ENCODE peak calls at places on chromosomes 4 and X, in nine cellular contexts. A, H, N, G, Q, Z, R, U and P are unnamed samples. For H3K4me1, the result is how much of the 10 kb centered on the place peaks cover.

GRCh38 chr4:169440446-169440845 is 169.7 kb upstream of the SH3RF1 start:
- ATAC-seq in A (no peak), H (no peak), N (no peak), G (no peak), Q (no peak), Z (no peak), R (no peak), U (no peak), P (no peak)

GRCh38 chr4:24775209-24775608 is 20.2 kb upstream of the SOD3 start:
- ATAC-seq in A (no peak), H (no peak), N (no peak), G (no peak), Q (no peak), Z (no peak), R (no peak), U (no peak), P (no peak)

GRCh38 chrX:17412692-17413091 is 37.7 kb downstream of the NHS start:
- ATAC-seq in A (no peak), H (no peak), N (no peak), G (peak), Q (no peak), Z (no peak), R (peak), U (no peak), P (no peak)

GRCh38 chrX:10098235-10098819 is 58.4 kb upstream of the CLCN4 start:
- ATAC-seq in A (no peak), H (no peak), N (peak), G (no peak), Q (no peak), Z (no peak), R (no peak), U (peak), P (no peak)

GRCh38 chrX:22349116-22349515 is 76.4 kb downstream of the CBLL2 start:
- ATAC-seq in A (no peak), H (no peak), N (no peak), G (no peak), Q (no peak), Z (no peak), R (no peak), U (no peak), P (no peak)

GRCh38 chrX:64977830-64978229 is 1.6 kb upstream of the ZC4H2 start:
- ATAC-seq in A (no peak), H (no peak), N (no peak), G (no peak), Q (no peak), Z (no peak), R (no peak), U (no peak), P (no peak)

GRCh38 chr4:139555705-139556070 is 331 bp downstream of the SETD7 start:
- ATAC-seq in A (peak), H (peak), N (peak), G (peak), Q (peak), Z (peak), R (peak), U (peak), P (peak)

GRCh38 chr4:139774759-139775487 is 109.3 kb downstream of the MGST2 start:
- ATAC-seq in A (no peak), H (no peak), N (no peak), G (no peak), Q (no peak), Z (no peak), R (no peak), U (no peak), P (no peak)

GRCh38 chr4:138669479-138670165 is 346.0 kb upstream of the NOCT start:
- ATAC-seq in A (no peak), H (no peak), N (no peak), G (no peak), Q (no peak), Z (no peak), R (no peak), U (no peak), P (no peak)

GRCh38 chr4:6965329-6965728 is 55.7 kb downstream of the TBC1D14 start:
- ATAC-seq in A (no peak), H (no peak), N (no peak), G (no peak), Q (no peak), Z (no peak), R (no peak), U (no peak), P (no peak)

GRCh38 chr4:184838249-184839074 is 12.7 kb upstream of the ACSL1 start:
- ATAC-seq in A (no peak), H (peak), N (no peak), G (peak), Q (no peak), Z (peak), R (no peak), U (peak), P (no peak)

GRCh38 chr4:71498002-71498401 is 159.2 kb downstream of the SLC4A4 start:
- ATAC-seq in A (no peak), H (no peak), N (no peak), G (no peak), Q (no peak), Z (no peak), R (no peak), U (peak), P (no peak)

GRCh38 chrX:151780621-151781020 is 46.1 kb downstream of the CNGA2 start:
- ATAC-seq in A (no peak), H (no peak), N (no peak), G (no peak), Q (no peak), Z (no peak), R (no peak), U (no peak), P (no peak)

GRCh38 chr4:113316879-113317278 is 267.4 kb downstream of the ANK2 start:
- ATAC-seq in A (no peak), H (no peak), N (peak), G (no peak), Q (no peak), Z (no peak), R (no peak), U (peak), P (peak)

GRCh38 chr4:158777423-158777822 is 8.6 kb downstream of the FNIP2 start:
- ATAC-seq in A (peak), H (peak), N (no peak), G (peak), Q (no peak), Z (peak), R (no peak), U (peak), P (no peak)

GRCh38 chr4:40672528-40673522 is 43.2 kb upstream of the RBM47 start:
- ATAC-seq in A (no peak), H (peak), N (peak), G (peak), Q (peak), Z (peak), R (peak), U (peak), P (no peak)

GRCh38 chrX:53732797-53733196 is 46.3 kb upstream of the HUWE1 start:
- ATAC-seq in A (no peak), H (no peak), N (no peak), G (no peak), Q (no peak), Z (no peak), R (no peak), U (no peak), P (no peak)

GRCh38 chrX:67159437-67159836 is 384.4 kb upstream of the AR start:
- ATAC-seq in A (no peak), H (no peak), N (no peak), G (no peak), Q (no peak), Z (no peak), R (no peak), U (peak), P (no peak)

GRCh38 chr4:75637176-75637575 is 6.8 kb upstream of the CDKL2 start:
- ATAC-seq in A (no peak), H (peak), N (no peak), G (peak), Q (no peak), Z (no peak), R (no peak), U (no peak), P (no peak)

GRCh38 chr4:119646347-119647071 is 17.9 kb upstream of the PDE5A start:
- ATAC-seq in A (peak), H (no peak), N (peak), G (no peak), Q (peak), Z (no peak), R (no peak), U (peak), P (peak)

GRCh38 chr4:25879991-25880641 is 17.3 kb upstream of the SEL1L3 start:
- ATAC-seq in A (no peak), H (no peak), N (peak), G (no peak), Q (peak), Z (no peak), R (no peak), U (peak), P (peak)

GRCh38 chr4:135124196-135124595 is 922.6 kb upstream of the PABPC4L start:
- ATAC-seq in A (no peak), H (no peak), N (no peak), G (no peak), Q (no peak), Z (no peak), R (no peak), U (no peak), P (no peak)

GRCh38 chrX:71301195-71301924 is at the start of gene ITGB1BP2:
- ATAC-seq in A (no peak), H (peak), N (no peak), G (peak), Q (peak), Z (peak), R (peak), U (peak), P (peak)

GRCh38 chr4:92714640-92715039 is 410.9 kb downstream of the GRID2 start:
- ATAC-seq in A (no peak), H (no peak), N (no peak), G (no peak), Q (no peak), Z (no peak), R (no peak), U (no peak), P (no peak)

GRCh38 chrX:124223524-124223923 is 108.9 kb upstream of the TEX13D start:
- ATAC-seq in A (no peak), H (no peak), N (no peak), G (peak), Q (no peak), Z (peak), R (no peak), U (no peak), P (no peak)

GRCh38 chr4:76594152-76594551 is 159.1 kb downstream of the SHROOM3 start:
- ATAC-seq in A (no peak), H (no peak), N (no peak), G (no peak), Q (no peak), Z (no peak), R (no peak), U (peak), P (no peak)

GRCh38 chr4:80423553-80424224 is 88.2 kb downstream of the CFAP299 start:
- ATAC-seq in A (no peak), H (no peak), N (no peak), G (no peak), Q (peak), Z (peak), R (no peak), U (no peak), P (peak)

GRCh38 chrX:18351774-18352173 is 2.7 kb downstream of the SCML2 start:
- ATAC-seq in A (no peak), H (no peak), N (no peak), G (no peak), Q (no peak), Z (no peak), R (no peak), U (no peak), P (no peak)

GRCh38 chrX:133935096-133935495 is 50.3 kb downstream of the GPC3 start:
- ATAC-seq in A (no peak), H (no peak), N (no peak), G (no peak), Q (no peak), Z (no peak), R (no peak), U (no peak), P (no peak)

GRCh38 chr4:77220841-77221613 is 64.0 kb downstream of the CCNG2 start:
- ATAC-seq in A (no peak), H (no peak), N (peak), G (no peak), Q (peak), Z (no peak), R (no peak), U (peak), P (no peak)

GRCh38 chrX:13574600-13574999 is 5.2 kb downstream of the EGFL6 start:
- ATAC-seq in A (no peak), H (no peak), N (no peak), G (no peak), Q (no peak), Z (no peak), R (no peak), U (no peak), P (no peak)

GRCh38 chrX:24277405-24277804 is 36.5 kb downstream of the SUPT20HL2 start:
- ATAC-seq in A (no peak), H (no peak), N (no peak), G (no peak), Q (no peak), Z (no peak), R (no peak), U (no peak), P (no peak)

GRCh38 chr4:23877758-23878229 is 12.1 kb downstream of the PPARGC1A start:
- ATAC-seq in A (peak), H (peak), N (peak), G (no peak), Q (peak), Z (no peak), R (no peak), U (peak), P (no peak)

GRCh38 chr4:124964251-124964650 is 251.7 kb upstream of the ANKRD50 start:
- ATAC-seq in A (no peak), H (no peak), N (no peak), G (no peak), Q (no peak), Z (no peak), R (no peak), U (no peak), P (no peak)
- TF ChIP-seq POLR2A in A (no peak), H (no peak), N (no peak), G (no peak), Q (no peak), Z (no peak), R (no peak), U (no peak), P (no peak)

GRCh38 chr4:153641532-153641931 is 42.5 kb upstream of the TLR2 start:
- ATAC-seq in A (no peak), H (no peak), N (no peak), G (no peak), Q (no peak), Z (no peak), R (no peak), U (no peak), P (no peak)

GRCh38 chr4:153638011-153638410 is 46.1 kb upstream of the TLR2 start:
- ATAC-seq in A (no peak), H (no peak), N (no peak), G (no peak), Q (no peak), Z (no peak), R (no peak), U (no peak), P (no peak)

GRCh38 chr4:153639556-153640475 is 44.3 kb upstream of the TLR2 start:
- ATAC-seq in A (no peak), H (peak), N (no peak), G (no peak), Q (peak), Z (peak), R (no peak), U (no peak), P (no peak)

GRCh38 chr4:153638999-153639398 is 45.1 kb upstream of the TLR2 start:
- ATAC-seq in A (no peak), H (no peak), N (no peak), G (no peak), Q (no peak), Z (no peak), R (no peak), U (no peak), P (no peak)

GRCh38 chr4:153640476-153640802 is 43.6 kb upstream of the TLR2 start:
- ATAC-seq in A (no peak), H (peak), N (no peak), G (no peak), Q (no peak), Z (no peak), R (no peak), U (no peak), P (no peak)
- H3K4me1 ChIP-seq in A (under half), H (under half), N (under half), G (under half), Q (under half), Z (under half), R (under half), U (under half), P (under half)

GRCh38 chr4:122711893-122712292 is 20.6 kb upstream of the BBS12 start:
- ATAC-seq in A (no peak), H (no peak), N (no peak), G (no peak), Q (no peak), Z (peak), R (no peak), U (peak), P (no peak)

GRCh38 chr4:122712782-122713181 is 19.7 kb upstream of the BBS12 start:
- ATAC-seq in A (no peak), H (no peak), N (no peak), G (no peak), Q (no peak), Z (peak), R (no peak), U (no peak), P (no peak)

GRCh38 chr4:122718265-122718664 is 14.2 kb upstream of the BBS12 start:
- ATAC-seq in A (no peak), H (no peak), N (no peak), G (no peak), Q (no peak), Z (no peak), R (no peak), U (no peak), P (no peak)

GRCh38 chr4:122715221-122715620 is 17.3 kb upstream of the BBS12 start:
- ATAC-seq in A (no peak), H (no peak), N (no peak), G (no peak), Q (no peak), Z (no peak), R (no peak), U (no peak), P (no peak)

DNA sequence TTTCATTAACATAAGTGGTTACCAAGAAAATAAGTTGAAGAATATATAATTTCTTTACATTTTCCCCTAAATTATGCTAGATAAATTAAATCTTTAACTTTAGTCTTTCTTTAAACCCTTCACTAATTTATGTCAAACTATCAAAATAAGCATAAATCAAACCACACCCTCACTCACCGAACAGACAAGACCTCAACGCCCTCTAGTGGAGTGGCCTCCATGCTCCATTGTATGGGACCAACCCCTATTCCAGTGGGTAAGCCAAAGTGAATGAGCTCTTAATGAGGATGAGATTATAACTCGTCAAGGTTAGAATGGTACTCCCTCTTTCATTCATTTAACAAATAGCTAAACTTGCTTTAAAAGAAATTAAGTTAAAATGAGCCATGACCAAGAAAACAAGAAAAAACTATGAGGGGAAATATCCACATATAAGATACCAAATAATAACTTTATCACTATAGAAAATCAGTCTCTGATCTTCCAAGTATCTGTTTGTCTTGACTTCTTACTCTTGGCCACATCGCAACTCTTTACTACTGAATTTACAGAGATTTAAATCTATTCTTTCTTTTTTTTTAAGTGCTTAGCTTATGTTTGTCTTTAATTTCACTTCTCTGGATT is 15.6 kb upstream of the BBS12 start:
- ATAC-seq in A (peak), H (peak), N (peak), G (peak), Q (peak), Z (peak), R (peak), U (peak), P (no peak)
- H3K4me3 ChIP-seq in A (no peak), H (no peak), N (no peak), G (no peak), Q (no peak), Z (no peak), R (no peak), U (no peak), P (no peak)

DNA sequence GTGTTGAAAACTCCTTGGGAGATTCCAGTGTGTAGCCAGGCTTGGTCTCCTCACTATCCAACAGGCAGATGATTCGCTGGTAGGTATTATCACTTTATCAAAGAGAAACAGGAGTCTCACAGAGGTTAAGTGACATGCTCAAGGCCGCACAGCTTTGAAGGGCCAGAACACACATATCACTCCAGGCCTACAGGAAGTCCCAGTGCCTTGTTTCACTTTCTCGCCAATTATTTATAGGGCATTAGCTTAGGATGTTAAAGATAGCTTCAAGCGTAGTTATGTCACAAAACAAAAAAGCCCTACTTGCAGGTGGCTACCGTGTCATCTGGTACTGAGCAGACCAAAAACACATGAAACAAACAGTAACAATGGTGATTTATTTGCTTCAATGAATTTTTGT is 13.2 kb downstream of the ATP8A1 start:
- ATAC-seq in A (no peak), H (peak), N (no peak), G (no peak), Q (peak), Z (no peak), R (no peak), U (no peak), P (no peak)
- TF ChIP-seq POLR2A in A (no peak), H (no peak), N (no peak), G (no peak), Q (no peak), Z (no peak), R (no peak), U (no peak), P (no peak)

GRCh38 chrX:120751683-120752082 is 121.8 kb upstream of the C1GALT1C1 start:
- ATAC-seq in A (no peak), H (no peak), N (no peak), G (no peak), Q (no peak), Z (no peak), R (no peak), U (no peak), P (no peak)

GRCh38 chrX:120752431-120753128 is 122.7 kb upstream of the C1GALT1C1 start:
- ATAC-seq in A (no peak), H (peak), N (no peak), G (no peak), Q (no peak), Z (no peak), R (no peak), U (peak), P (no peak)

GRCh38 chrX:120749141-120749846 is 119.4 kb upstream of the C1GALT1C1 start:
- ATAC-seq in A (no peak), H (no peak), N (no peak), G (no peak), Q (no peak), Z (no peak), R (no peak), U (no peak), P (no peak)

GRCh38 chrX:120753413-120754251 is 122.0 kb downstream of the CT47B1 start:
- ATAC-seq in A (no peak), H (no peak), N (no peak), G (no peak), Q (no peak), Z (no peak), R (no peak), U (peak), P (no peak)

DNA sequence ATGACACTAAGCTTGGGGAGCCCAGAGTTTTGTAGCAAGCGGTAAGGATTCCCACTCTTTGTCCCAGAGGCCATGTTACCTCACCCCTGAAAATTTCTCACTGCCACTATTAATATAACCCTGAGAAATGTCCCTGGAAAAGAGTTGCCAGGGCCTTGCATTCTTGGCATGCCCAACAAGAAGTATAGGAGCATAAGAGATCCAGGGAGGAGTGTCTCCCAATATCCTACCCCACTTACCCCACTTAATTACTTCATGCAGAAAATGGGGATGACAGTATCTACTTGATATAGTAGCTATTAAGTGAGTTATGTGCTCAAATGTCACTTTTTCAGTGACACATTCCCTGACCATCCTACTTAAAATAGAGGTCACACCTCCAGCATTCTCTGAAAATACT is 120.5 kb upstream of the C1GALT1C1 start:
- ATAC-seq in A (no peak), H (no peak), N (no peak), G (no peak), Q (no peak), Z (no peak), R (no peak), U (no peak), P (no peak)
- H3K4me1 ChIP-seq in A (under half), H (half or more), N (under half), G (under half), Q (under half), Z (under half), R (under half), U (under half), P (under half)